ENCODE peak calls at places on chromosomes 13 and 19, in six cellular contexts. M is A549, V is body of pancreas, L is tibial nerve, G is sigmoid colon, W is testis. T is an unnamed sample.
A peak's percentile ranks its signal among the peaks of the same experiment; 100 is the strongest.

GRCh38 chr13:42594577-42595571 is 20.9 kb downstream of the TNFSF11 start:
- DNase-seq in W (peak; percentile 76), G (peak; percentile 79), V (peak; percentile 57), M (peak; percentile 38), L (peak; percentile 65), T (peak; percentile 52)

GRCh38 chr19:41327076-41327475 is 17.1 kb downstream of the CCDC97 start:
- DNase-seq in M (no peak), L (no peak), V (no peak), G (no peak), W (no peak), T (no peak)

GRCh38 chr13:99949657-99950413 is 21.7 kb downstream of the ZIC5 start:
- DNase-seq in M (no peak), W (peak; percentile 64), V (no peak), L (no peak), G (no peak), T (no peak)

GRCh38 chr19:13864513-13865242 is 12.3 kb upstream of the NANOS3 start:
- DNase-seq in V (peak; percentile 19), M (no peak), G (no peak), L (no peak), W (no peak), T (no peak)

GRCh38 chr13:114010401-114011101 is 36.7 kb upstream of the C13orf46 start:
- DNase-seq in W (no peak), G (peak; percentile 57), M (no peak), L (no peak), V (no peak), T (no peak)

GRCh38 chr13:99258210-99258860 is at the start of gene GPR18:
- DNase-seq in L (no peak), G (no peak), M (no peak), W (no peak), V (no peak), T (no peak)

GRCh38 chr19:35937345-35938281 is 1.4 kb downstream of the LRFN3 start:
- DNase-seq in M (no peak), V (no peak), G (no peak), W (no peak), L (no peak), T (no peak)

GRCh38 chr19:42289556-42290041 is 12.3 kb upstream of the PRR19 start:
- DNase-seq in W (no peak), V (no peak), L (no peak), M (no peak), G (no peak), T (no peak)

GRCh38 chr19:40687525-40688016 is 2.9 kb downstream of the NUMBL start:
- DNase-seq in W (peak; percentile 86), M (no peak), G (peak; percentile 93), V (peak; percentile 48), L (peak; percentile 98), T (peak; percentile 82)

GRCh38 chr13:112777637-112778406 is 88.0 kb downstream of the ATP11A start:
- DNase-seq in L (no peak), M (no peak), W (no peak), G (no peak), V (no peak), T (no peak)

GRCh38 chr13:31056650-31057275 is 104.9 kb downstream of the HSPH1 start:
- DNase-seq in M (no peak), L (no peak), V (no peak), G (no peak), W (no peak), T (no peak)

GRCh38 chr19:41638624-41639023 is 11.8 kb upstream of the CEACAM4 start:
- DNase-seq in L (no peak), M (no peak), G (no peak), V (no peak), W (no peak), T (no peak)

GRCh38 chr19:57191141-57192063 is at the start of gene ZNF264:
- DNase-seq in M (peak; percentile 77), L (peak; percentile 80), W (peak; percentile 94), G (peak; percentile 95), V (peak; percentile 90), T (peak; percentile 92)

GRCh38 chr19:17302391-17303166 is 646 bp downstream of the ABHD8 start:
- DNase-seq in W (no peak), V (peak; percentile 39), G (no peak), L (no peak), M (no peak), T (no peak)

DNA sequence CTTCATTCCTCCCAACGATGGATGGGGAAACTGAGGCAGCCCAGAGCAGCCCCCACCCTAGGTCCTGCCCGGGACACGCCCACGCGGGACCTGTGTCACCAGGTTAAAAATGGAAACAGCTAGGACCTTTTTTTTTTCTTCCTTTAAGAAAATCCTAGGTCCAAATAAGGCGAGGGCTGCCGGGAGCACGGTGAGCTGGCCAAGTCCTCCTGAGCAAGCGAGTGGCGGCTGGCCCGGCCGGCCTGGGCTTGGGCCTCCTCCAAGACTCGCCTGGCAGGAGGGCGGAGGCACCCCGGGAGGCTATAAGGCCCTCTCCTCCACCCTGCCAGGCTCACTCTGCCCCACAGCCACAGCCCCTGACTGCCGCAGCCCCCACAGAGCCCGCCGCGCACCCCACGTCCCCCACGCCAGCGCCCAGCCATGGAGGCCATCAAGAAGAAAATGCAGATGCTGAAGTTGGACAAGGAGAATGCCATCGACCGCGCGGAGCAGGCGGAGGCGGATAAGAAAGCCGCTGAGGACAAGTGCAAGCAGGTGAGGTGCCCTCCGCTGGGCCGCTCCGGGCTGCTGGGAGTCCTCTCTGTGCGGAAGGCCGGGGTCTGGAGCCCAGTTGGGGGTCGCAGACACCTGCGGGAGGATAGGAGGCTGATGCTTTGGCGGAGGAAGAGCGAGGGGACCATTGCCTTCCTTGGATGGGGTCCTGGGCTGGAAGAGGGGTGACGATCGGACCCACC is 8.9 kb upstream of the TPM4 start:
- DNase-seq in V (peak; percentile 58), L (no peak), G (peak; percentile 97), M (no peak), W (peak; percentile 85), T (peak; percentile 82)
- TF ChIP-seq POLR2A in V (no peak), L (no peak), G (peak; percentile 97), M (no peak), W (no peak), T (peak; percentile 74)

DNA sequence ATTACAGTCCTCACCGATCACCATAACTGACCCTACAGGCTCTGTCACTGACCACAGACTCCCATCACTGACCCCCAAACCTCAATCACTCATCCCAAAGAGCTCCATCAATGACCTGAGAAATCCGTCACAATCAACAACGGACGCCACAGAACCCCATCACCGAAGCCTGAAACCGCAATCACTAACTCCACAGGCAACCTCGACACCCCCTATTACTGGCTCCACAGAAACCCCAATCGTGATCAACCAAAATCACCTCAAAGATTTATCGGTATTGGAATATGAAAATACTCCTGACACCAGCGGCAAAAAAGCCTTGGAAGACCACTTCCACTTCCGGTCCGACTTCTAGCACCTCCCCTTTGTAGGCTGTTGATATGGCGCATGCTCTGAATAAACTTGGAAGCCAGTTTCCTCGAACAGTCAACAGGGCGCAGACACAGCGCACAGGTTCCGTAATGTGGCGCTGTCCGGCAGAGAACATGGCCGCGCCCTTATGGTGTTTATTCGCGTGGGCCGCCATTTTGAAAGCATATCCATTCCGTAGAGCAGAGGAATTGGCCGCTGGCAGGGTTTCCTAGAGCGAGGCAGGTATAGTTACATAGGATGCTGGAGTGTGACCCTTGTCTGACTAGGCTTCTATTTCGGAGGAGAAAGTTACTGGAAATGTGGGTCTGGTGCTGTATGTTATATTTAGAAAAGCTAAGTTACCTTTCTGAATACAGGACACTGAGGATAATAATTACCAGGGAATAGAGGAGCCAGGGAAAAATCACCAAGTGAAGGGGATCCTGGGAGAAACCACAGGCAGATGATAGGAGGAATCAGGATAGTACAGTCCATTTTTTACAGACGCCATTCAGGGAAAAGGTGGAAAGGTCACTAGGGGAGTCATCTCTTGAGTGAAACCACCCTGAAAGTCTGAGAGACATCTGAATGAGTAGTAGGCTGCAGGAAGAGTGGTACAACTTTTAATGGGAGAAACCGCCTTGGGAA is at the start of gene ZNF585A:
- DNase-seq in G (peak; percentile 95), M (peak; percentile 89), W (peak; percentile 98), V (peak; percentile 94), L (peak; percentile 90), T (peak; percentile 92)
- TF ChIP-seq CTCF in G (peak; percentile 18), M (no peak), W (peak; percentile 17), V (peak; percentile 50), L (peak; percentile 35), T (no peak)

GRCh38 chr19:21087871-21088270 is 5.9 kb downstream of the ZNF714 start:
- DNase-seq in W (no peak), L (no peak), M (no peak), V (no peak), G (no peak), T (no peak)

GRCh38 chr19:21084343-21084742 is 2.3 kb downstream of the ZNF714 start:
- DNase-seq in G (no peak), M (no peak), L (no peak), W (no peak), V (no peak), T (no peak)

DNA sequence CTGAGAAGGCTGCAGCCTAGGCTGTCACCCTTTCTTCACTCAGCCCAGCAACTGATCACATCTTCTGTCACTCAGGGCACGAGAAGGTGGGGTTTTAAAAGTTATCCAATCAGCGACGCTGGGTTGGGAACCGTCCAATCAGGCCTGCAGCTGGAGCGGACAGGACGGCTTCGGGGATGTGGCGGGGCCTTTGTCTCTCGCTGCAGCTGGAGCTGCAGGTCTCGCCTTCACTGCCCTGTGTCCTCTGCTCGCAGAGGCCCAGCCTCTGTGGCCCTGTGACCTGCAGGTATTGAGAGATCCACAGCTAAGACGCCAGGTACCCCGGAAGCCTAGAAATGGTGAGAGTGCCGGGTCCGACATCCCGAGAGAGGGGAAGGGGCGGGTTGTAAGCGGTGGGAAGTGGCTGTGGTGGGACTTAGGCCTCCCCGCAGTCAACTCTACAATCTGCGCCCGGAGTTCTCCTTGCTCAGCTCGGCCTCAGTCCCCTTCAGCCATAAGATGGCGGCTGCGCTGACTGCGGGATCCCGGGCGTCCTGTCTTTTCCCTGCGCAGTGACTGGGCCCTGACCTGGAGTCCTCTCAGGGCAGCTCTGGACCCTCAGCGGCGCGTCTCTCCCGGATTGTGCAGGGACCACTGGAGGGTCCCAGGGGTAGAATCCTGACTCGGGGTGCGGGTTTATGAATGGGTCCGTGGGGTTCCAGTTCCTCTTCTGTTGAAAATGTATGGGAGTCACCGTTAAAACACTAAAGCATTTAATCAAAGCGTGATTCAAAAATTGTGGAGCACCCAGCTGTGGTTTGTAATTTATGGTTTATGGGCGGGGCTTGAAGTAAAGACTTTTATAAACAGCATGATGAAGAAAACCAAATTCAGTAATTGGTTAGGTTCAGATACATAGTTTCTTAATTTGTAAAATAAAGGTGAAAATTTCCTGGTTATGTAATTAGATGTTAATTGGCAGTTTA is at the start of gene ZNF714:
- DNase-seq in L (peak; percentile 90), G (peak; percentile 90), M (peak; percentile 51), W (peak; percentile 97), V (peak; percentile 82), T (peak; percentile 84)
- TF ChIP-seq POLR2A in L (no peak), G (peak; percentile 43), M (peak; percentile 49), W (no peak), V (peak; percentile 83), T (peak; percentile 86)

DNA sequence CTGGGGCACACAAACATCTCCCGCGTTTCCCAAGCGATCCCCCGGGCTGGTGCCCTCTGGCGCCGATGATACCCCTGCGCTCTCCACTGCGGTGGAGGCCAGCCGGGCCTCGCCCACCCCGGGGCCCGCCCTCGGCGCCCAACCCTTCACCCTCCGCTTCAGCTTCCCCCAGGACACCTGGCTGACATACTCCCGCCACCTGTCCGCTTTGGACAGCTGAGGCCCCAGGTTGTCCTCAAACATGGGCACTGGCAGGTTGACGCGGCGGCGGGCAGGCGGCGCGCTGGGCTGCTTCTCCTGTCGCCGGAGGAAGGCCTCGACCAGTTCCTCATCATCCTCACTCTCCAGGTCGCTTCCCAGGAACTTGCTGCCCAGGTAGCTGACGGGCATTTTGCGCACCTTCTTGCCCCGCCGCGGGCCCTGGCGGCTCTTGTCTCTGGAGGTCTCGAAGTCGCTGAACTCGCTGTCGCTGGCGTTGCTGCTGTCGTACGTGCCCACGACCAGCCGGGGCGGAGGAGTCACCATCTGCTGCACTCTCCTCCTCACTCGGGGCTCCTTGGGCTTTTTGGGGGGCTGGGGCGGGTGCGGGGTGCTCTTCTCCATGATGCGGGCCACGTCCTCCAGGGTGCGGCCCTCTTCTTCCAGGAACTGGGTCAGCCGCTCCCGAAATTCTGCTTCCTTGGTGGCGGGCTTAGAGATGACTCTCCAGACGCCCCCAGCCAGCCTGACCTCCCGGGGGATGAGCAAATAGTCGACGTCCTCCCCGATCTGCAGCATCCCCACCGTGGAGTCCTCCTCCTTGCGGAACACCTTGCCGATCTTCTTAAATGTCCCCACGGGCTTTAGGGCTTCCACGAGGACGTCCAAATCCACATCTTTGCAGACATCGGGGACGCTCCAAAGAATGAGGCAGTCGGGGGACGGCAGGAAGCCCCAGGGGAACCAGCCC is 1.1 kb downstream of the CCDC8 start:
- DNase-seq in G (no peak), L (no peak), V (peak; percentile 32), W (no peak), M (no peak), T (no peak)
- TF ChIP-seq CTCF in G (no peak), L (no peak), V (no peak), W (no peak), M (no peak), T (no peak)

T was measured in transverse colon.